ENCODE peak calls at places on chromosomes 5 and 9, in eight cellular contexts. A is GM03348; P is EL; U is stimulated activated naive CD8-positive, alpha-beta T cell treated with anti-CD3 and anti-CD28 coated beads, Interleukin-15, amount 100 ng/mL, for 72 hours; H is hippocampal formation; J is HFFc6; O is A549; K is activated CD4-positive, alpha-beta memory T cell treated with anti-CD3 and anti-CD28 coated beads, Interleukin-2, amount 10 ng/mL, durations not matched to agents 7 days and 5 days. I is an unnamed sample.

GRCh38 chr5:148788636-148789035 is 37.8 kb upstream of the ADRB2 start:
- DNase-seq in J (no peak), U (no peak), H (no peak), O (no peak), P (peak), K (no peak), A (no peak), I (no peak)

GRCh38 chr9:76699966-76700365 is 64.3 kb upstream of the PCA3 start:
- DNase-seq in A (peak), K (no peak), J (peak), U (no peak), H (no peak), O (no peak), P (peak), I (no peak)

GRCh38 chr9:34671307-34671706 is 8.8 kb upstream of the CCL27 start:
- DNase-seq in P (no peak), H (no peak), J (no peak), A (no peak), O (no peak), U (no peak), K (no peak), I (no peak)

GRCh38 chr9:132647806-132648205 is 22.0 kb downstream of the DDX31 start:
- DNase-seq in J (no peak), H (no peak), P (peak), U (no peak), K (no peak), A (no peak), O (no peak), I (no peak)

GRCh38 chr5:95861221-95861857 is 38.8 kb upstream of the GLRX start:
- DNase-seq in K (no peak), A (peak), P (peak), H (no peak), O (peak), U (no peak), J (peak), I (no peak)

GRCh38 chr5:110251366-110251765 is 475.1 kb downstream of the TMEM232 start:
- DNase-seq in A (no peak), P (no peak), J (no peak), H (no peak), O (no peak), K (no peak), U (no peak), I (no peak)

GRCh38 chr5:86709157-86709881 is 91.6 kb downstream of the COX7C start:
- DNase-seq in A (no peak), U (no peak), O (no peak), P (no peak), K (no peak), H (no peak), J (no peak), I (no peak)

GRCh38 chr5:54360925-54361662 is 50.7 kb upstream of the ARL15 start:
- DNase-seq in A (no peak), J (no peak), O (no peak), K (no peak), P (no peak), U (no peak), H (no peak), I (no peak)

GRCh38 chr5:116442095-116442534 is 132.5 kb downstream of the SEMA6A start:
- DNase-seq in A (peak), J (peak), P (peak), H (no peak), U (no peak), O (no peak), K (no peak), I (no peak)

GRCh38 chr9:121660876-121661275 is 9.4 kb downstream of the DAB2IP start:
- DNase-seq in J (no peak), H (no peak), K (no peak), O (no peak), P (no peak), A (no peak), U (no peak), I (no peak)

GRCh38 chr9:31030741-31031202 is 1353.7 kb upstream of the ACO1 start:
- DNase-seq in P (no peak), H (no peak), K (no peak), J (no peak), U (no peak), O (no peak), A (peak), I (no peak)

GRCh38 chr9:114652776-114653555 is 4.6 kb downstream of the TEX53 start:
- DNase-seq in J (peak), U (no peak), O (no peak), K (no peak), H (no peak), A (peak), P (peak), I (no peak)

GRCh38 chr9:78261403-78262001 is 25.6 kb downstream of the CEP78 start:
- DNase-seq in A (peak), K (no peak), U (no peak), H (no peak), J (peak), P (peak), O (peak), I (no peak)